ENCODE peak calls at places on chromosomes 7 and 10, in ten cellular contexts. V is CD8-positive, alpha-beta memory T cell; W is spleen; L is pancreas; T is HFF-Myc; B is CD8-positive, alpha-beta T cell; N is cardiac fibroblast; I is AG04450; M is MM.1S; A is fibroblast of the aortic adventitia. U is an unnamed sample.

GRCh38 chr10:110336111-110336721 is 31.5 kb upstream of the SMNDC1 start:
- DNase-seq in A (peak; percentile 99), N (peak; percentile 97), V (no peak), I (peak; percentile 90), W (no peak), T (peak; percentile 91), M (no peak), B (no peak), L (no peak), U (no peak)

GRCh38 chr10:5618829-5619228 is 47.6 kb downstream of the ASB13 start:
- DNase-seq in I (no peak), N (peak; percentile 55), W (peak; percentile 63), M (no peak), V (no peak), A (peak; percentile 57), L (no peak), T (no peak), B (no peak), U (no peak)

GRCh38 chr7:83271212-83272099 is 108.8 kb upstream of the PCLO start:
- DNase-seq in V (no peak), B (no peak), I (peak; percentile 1), T (no peak), M (peak; percentile 53), N (peak; percentile 52), W (no peak), L (no peak), A (peak; percentile 42), U (peak; percentile 16)

GRCh38 chr10:4498763-4499251 is 327.2 kb upstream of the AKR1E2 start:
- DNase-seq in T (peak; percentile 85), I (peak; percentile 75), A (peak; percentile 96), L (no peak), B (no peak), N (peak; percentile 90), M (no peak), W (no peak), V (no peak), U (no peak)

GRCh38 chr7:74441801-74442200 is 11.9 kb upstream of the GTF2IRD1 start:
- DNase-seq in I (no peak), M (no peak), W (no peak), V (no peak), N (no peak), L (no peak), A (no peak), T (no peak), B (no peak), U (no peak)

GRCh38 chr10:88901206-88901605 is 21.2 kb downstream of the STAMBPL1 start:
- DNase-seq in W (no peak), M (no peak), N (no peak), B (no peak), L (no peak), A (no peak), V (no peak), T (no peak), I (no peak), U (no peak)

GRCh38 chr7:152504367-152504766 is 68.6 kb upstream of the KMT2C start:
- DNase-seq in A (no peak), N (no peak), V (no peak), B (no peak), M (no peak), L (no peak), W (peak; percentile 32), T (no peak), I (no peak), U (no peak)

GRCh38 chr7:34108150-34108549 is 202.8 kb downstream of the BMPER start:
- DNase-seq in L (no peak), B (no peak), M (no peak), W (no peak), A (peak; percentile 95), I (no peak), N (peak; percentile 87), V (no peak), T (no peak), U (no peak)

GRCh38 chr10:26391701-26392695 is 46.1 kb upstream of the APBB1IP start:
- DNase-seq in N (no peak), M (no peak), I (no peak), B (no peak), A (no peak), T (no peak), V (no peak), L (no peak), W (peak; percentile 85), U (peak; percentile 31)

GRCh38 chr10:126240483-126240882 is 147.8 kb downstream of the ADAM12 start:
- DNase-seq in L (no peak), I (no peak), W (no peak), T (no peak), A (no peak), N (peak; percentile 20), B (no peak), M (no peak), V (no peak), U (no peak)

GRCh38 chr10:61039868-61040267 is 95.9 kb upstream of the RHOBTB1 start:
- DNase-seq in L (no peak), W (no peak), I (no peak), T (no peak), N (no peak), M (no peak), B (no peak), A (no peak), V (no peak), U (no peak)

GRCh38 chr7:138869353-138869752 is 71.4 kb upstream of the ATP6V0A4 start:
- DNase-seq in L (no peak), W (no peak), M (no peak), V (no peak), A (no peak), N (no peak), I (no peak), B (no peak), T (no peak), U (no peak)
- H3K4me3 ChIP-seq in L (no peak overlapping the region), W (no peak overlapping the region), M (no peak overlapping the region), V (no peak overlapping the region), A (no peak overlapping the region), N (no peak overlapping the region), I (no peak overlapping the region), B (no peak overlapping the region), T (no peak overlapping the region), U (no peak overlapping the region)

GRCh38 chr10:97785231-97785630 is 13.4 kb upstream of the SFRP5 start:
- DNase-seq in L (no peak), W (no peak), N (no peak), I (no peak), T (no peak), V (no peak), A (no peak), M (no peak), B (no peak), U (no peak)

GRCh38 chr10:97792058-97792721 is 20.4 kb upstream of the SFRP5 start:
- DNase-seq in B (peak; percentile 67), T (peak; percentile 11), I (peak; percentile 3), W (peak; percentile 88), L (peak; percentile 90), A (peak; percentile 53), M (peak; percentile 59), N (peak; percentile 62), V (peak; percentile 81), U (peak; percentile 57)

GRCh38 chr10:97789770-97790397 is 18.1 kb upstream of the SFRP5 start:
- DNase-seq in B (no peak), W (no peak), M (no peak), L (no peak), N (no peak), A (no peak), I (no peak), T (no peak), V (no peak), U (no peak)

GRCh38 chr10:97785731-97786130 is 13.9 kb upstream of the SFRP5 start:
- DNase-seq in B (no peak), I (no peak), T (no peak), V (no peak), N (no peak), A (no peak), W (no peak), L (no peak), M (no peak), U (no peak)

GRCh38 chr10:97788552-97789442 is 17.0 kb upstream of the SFRP5 start:
- DNase-seq in T (no peak), V (no peak), L (peak; percentile 93), A (peak; percentile 28), I (no peak), W (no peak), N (peak; percentile 54), M (no peak), B (no peak), U (no peak)
- H3K4me3 ChIP-seq in T (no peak overlapping the region), V (no peak overlapping the region), L (peak overlapping the region; percentile 20), A (no peak overlapping the region), I (no peak overlapping the region), W (no peak overlapping the region), N (no peak overlapping the region), M (no peak overlapping the region), B (no peak overlapping the region), U (no peak overlapping the region)

DNA sequence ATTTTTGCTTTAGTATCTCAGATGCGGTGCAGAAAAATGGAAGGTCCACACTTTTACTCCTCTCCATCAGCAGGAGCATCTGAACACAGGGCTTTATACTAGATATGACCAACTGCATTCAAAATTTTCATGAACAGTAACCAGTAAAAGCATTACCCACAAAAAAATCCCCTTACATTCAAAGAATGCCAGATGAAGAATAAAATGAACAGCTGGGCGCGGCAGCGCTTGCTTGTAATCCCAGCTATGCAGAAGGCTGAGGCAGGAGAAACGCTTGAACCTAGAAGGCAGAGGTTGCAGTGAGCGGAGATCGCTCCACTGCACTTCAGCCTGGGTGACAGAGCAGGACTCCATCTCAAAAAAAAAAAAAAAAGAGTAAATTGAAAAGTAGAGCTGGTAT is 3.1 kb downstream of the SAR1A start:
- DNase-seq in N (no peak), L (no peak), T (no peak), M (no peak), A (no peak), W (no peak), V (no peak), B (no peak), I (no peak), U (peak; percentile 48)
- H3K4me3 ChIP-seq in N (no peak overlapping the region), L (no peak overlapping the region), T (no peak overlapping the region), M (no peak overlapping the region), A (no peak overlapping the region), W (no peak overlapping the region), V (no peak overlapping the region), B (no peak overlapping the region), I (no peak overlapping the region), U (peak overlapping the region; percentile 7)

GRCh38 chr7:90232440-90232839 is 12.5 kb upstream of the CFAP69 start:
- DNase-seq in L (no peak), M (no peak), A (no peak), T (no peak), W (no peak), N (no peak), B (no peak), V (no peak), I (no peak), U (no peak)

GRCh38 chr7:90230834-90231233 is 14.1 kb upstream of the CFAP69 start:
- DNase-seq in A (no peak), V (no peak), L (no peak), B (no peak), I (no peak), T (no peak), M (no peak), W (no peak), N (no peak), U (no peak)

GRCh38 chr7:90227259-90227658 is 15.7 kb downstream of the STEAP2 start:
- DNase-seq in W (no peak), T (no peak), B (no peak), L (no peak), M (no peak), A (no peak), V (no peak), N (no peak), I (no peak), U (no peak)

GRCh38 chr7:90231304-90231703 is 13.7 kb upstream of the CFAP69 start:
- DNase-seq in A (no peak), N (no peak), V (no peak), W (no peak), I (no peak), M (no peak), L (no peak), T (no peak), B (no peak), U (no peak)

GRCh38 chr7:90229728-90230127 is 15.2 kb upstream of the CFAP69 start:
- DNase-seq in M (no peak), I (no peak), A (no peak), V (no peak), L (no peak), B (no peak), W (no peak), T (no peak), N (no peak), U (no peak)
- H3K4me3 ChIP-seq in M (no peak overlapping the region), I (no peak overlapping the region), A (no peak overlapping the region), V (no peak overlapping the region), L (no peak overlapping the region), B (no peak overlapping the region), W (no peak overlapping the region), T (no peak overlapping the region), N (no peak overlapping the region), U (no peak overlapping the region)